ENCODE peak calls at places on chromosomes 11 and 22, in five cellular contexts. N, Z, J, T and X are unnamed samples.

GRCh38 chr22:25709758-25710157 is 32.2 kb upstream of the MYO18B start:
- DNase-seq in N (no peak), Z (no peak), J (no peak), T (no peak), X (no peak)

GRCh38 chr22:29840498-29840897 is 2.4 kb upstream of the ASCC2 start:
- DNase-seq in N (no peak), Z (no peak), J (no peak), T (no peak), X (no peak)

GRCh38 chr22:30397656-30398635 is 1.1 kb downstream of the SEC14L2 start:
- DNase-seq in N (no peak), Z (no peak), J (peak), T (peak), X (no peak)

GRCh38 chr11:41978951-41979350 is 519.5 kb upstream of the LRRC4C start:
- DNase-seq in N (no peak), Z (no peak), J (no peak), T (peak), X (no peak)

GRCh38 chr11:117300301-117300700 is 9.2 kb downstream of the BACE1-AS start:
- DNase-seq in N (no peak), Z (peak), J (peak), T (no peak), X (peak)

GRCh38 chr11:128462802-128463385 is 124.5 kb downstream of the ETS1 start:
- DNase-seq in N (no peak), Z (no peak), J (no peak), T (no peak), X (no peak)

GRCh38 chr11:27319065-27319464 is 44.0 kb downstream of the CCDC34 start:
- DNase-seq in N (peak), Z (peak), J (no peak), T (no peak), X (no peak)

GRCh38 chr11:64858467-64859401 is 14.3 kb upstream of the CDC42BPG start:
- DNase-seq in N (no peak), Z (no peak), J (no peak), T (no peak), X (peak)

GRCh38 chr22:33035276-33035863 is 22.8 kb downstream of the SYN3 start:
- DNase-seq in N (no peak), Z (no peak), J (no peak), T (no peak), X (no peak)

GRCh38 chr11:126175261-126175885 is 36.1 kb downstream of the RPUSD4 start:
- DNase-seq in N (peak), Z (no peak), J (no peak), T (peak), X (peak)

GRCh38 chr11:76578655-76579046 is 91.9 kb downstream of the LRRC32 start:
- DNase-seq in N (no peak), Z (no peak), J (peak), T (peak), X (peak)

GRCh38 chr11:76640540-76640939 is 30.0 kb downstream of the LRRC32 start:
- DNase-seq in N (no peak), Z (peak), J (no peak), T (no peak), X (no peak)

GRCh38 chr22:48178536-48178935 is 1416.1 kb downstream of the TBC1D22A start:
- DNase-seq in N (no peak), Z (no peak), J (no peak), T (no peak), X (no peak)

GRCh38 chr11:71449596-71449995 is 1.4 kb upstream of the DHCR7 start:
- DNase-seq in N (no peak), Z (no peak), J (no peak), T (no peak), X (peak)

GRCh38 chr11:80948781-80949180 is 1508.0 kb upstream of the TENM4 start:
- DNase-seq in N (no peak), Z (no peak), J (no peak), T (no peak), X (no peak)

GRCh38 chr22:20786048-20786447 is 12.1 kb downstream of the SERPIND1 start:
- DNase-seq in N (no peak), Z (no peak), J (no peak), T (no peak), X (no peak)

GRCh38 chr11:46436113-46436512 is 44.5 kb upstream of the CHRM4 start:
- DNase-seq in N (no peak), Z (no peak), J (no peak), T (no peak), X (no peak)

GRCh38 chr11:14698771-14699170 is 55.2 kb downstream of the PDE3B start:
- DNase-seq in N (no peak), Z (no peak), J (no peak), T (no peak), X (no peak)

GRCh38 chr22:42172385-42173172 is 42.0 kb upstream of the CYP2D6 start:
- DNase-seq in N (no peak), Z (no peak), J (no peak), T (no peak), X (no peak)